ENCODE peak calls at places on chromosome 9, in nine cellular contexts. C is T-cell; Y is WERI-Rb-1; D is activated T-cell treated with anti-CD3 and anti-CD28 coated beads, Interleukin-2, amount 50 U/mL, for 24 hours; G is GM23248; P is spleen; E is NCI-H1436; N is stimulated activated CD8-positive, alpha-beta memory T cell treated with anti-CD3 and anti-CD28 coated beads, Interleukin-4, amount 100 ng/mL, for 1 hour; F is NCI-H524. B is an unnamed sample.
A peak's percentile ranks its signal among the peaks of the same experiment; 100 is the strongest.

GRCh38 chr9:4839470-4839912 is 46.7 kb downstream of the RCL1 start:
- DNase-seq in C (no peak), Y (no peak), D (no peak), G (no peak), P (no peak), E (no peak), N (no peak), F (no peak), B (no peak)

GRCh38 chr9:101513351-101513750 is 20.3 kb upstream of the RNF20 start:
- DNase-seq in C (no peak), Y (no peak), D (no peak), G (no peak), P (no peak), E (no peak), N (no peak), F (no peak), B (no peak)

GRCh38 chr9:137304383-137305059 is 2.5 kb upstream of the NRARP start:
- DNase-seq in C (no peak), Y (peak; percentile 63), D (peak; percentile 42), G (no peak), P (peak; percentile 74), E (no peak), N (no peak), F (peak; percentile 77), B (no peak)

GRCh38 chr9:70291446-70291845 is 32.7 kb downstream of the SMC5 start:
- DNase-seq in C (no peak), Y (no peak), D (no peak), G (no peak), P (no peak), E (no peak), N (no peak), F (no peak), B (no peak)

GRCh38 chr9:35937227-35937626 is 20.7 kb downstream of the OR2S2 start:
- DNase-seq in C (no peak), Y (no peak), D (no peak), G (no peak), P (no peak), E (no peak), N (no peak), F (no peak), B (no peak)

GRCh38 chr9:138043411-138044345 is 166.1 kb downstream of the CACNA1B start:
- DNase-seq in C (no peak), Y (no peak), D (no peak), G (no peak), P (peak; percentile 45), E (no peak), N (no peak), F (no peak), B (peak; percentile 21)

GRCh38 chr9:26210338-26210851 is 532.2 kb upstream of the TUSC1 start:
- DNase-seq in C (no peak), Y (no peak), D (no peak), G (peak; percentile 61), P (no peak), E (no peak), N (no peak), F (no peak), B (peak; percentile 47)

GRCh38 chr9:108703414-108703813 is 152.4 kb downstream of the ACTL7B start:
- DNase-seq in C (no peak), Y (no peak), D (no peak), G (no peak), P (no peak), E (no peak), N (no peak), F (no peak), B (no peak)

GRCh38 chr9:107751522-107752235 is 262.1 kb upstream of the KLF4 start:
- DNase-seq in C (no peak), Y (no peak), D (no peak), G (peak; percentile 86), P (no peak), E (no peak), N (no peak), F (no peak), B (peak; percentile 46)

GRCh38 chr9:113155911-113156559 is 5.2 kb downstream of the SLC31A2 start:
- DNase-seq in C (peak; percentile 53), Y (no peak), D (no peak), G (no peak), P (no peak), E (no peak), N (no peak), F (no peak), B (no peak)

GRCh38 chr9:109012876-109013677 is at the start of gene CTNNAL1:
- DNase-seq in C (peak; percentile 82), Y (peak; percentile 99), D (peak; percentile 88), G (peak; percentile 94), P (peak; percentile 97), E (peak; percentile 87), N (peak; percentile 73), F (peak; percentile 94), B (peak; percentile 92)

GRCh38 chr9:92191801-92192200 is 76.6 kb upstream of the SPTLC1 start:
- DNase-seq in C (no peak), Y (no peak), D (no peak), G (peak; percentile 78), P (no peak), E (no peak), N (no peak), F (no peak), B (no peak)

GRCh38 chr9:37915911-37916470 is 12.1 kb upstream of the SLC25A51 start:
- DNase-seq in C (no peak), Y (no peak), D (no peak), G (no peak), P (peak; percentile 73), E (no peak), N (no peak), F (no peak), B (no peak)

GRCh38 chr9:129624168-129624759 is 1.7 kb upstream of the NTMT1 start:
- DNase-seq in C (peak; percentile 42), Y (peak; percentile 84), D (peak; percentile 83), G (peak; percentile 74), P (no peak), E (peak; percentile 57), N (no peak), F (peak; percentile 70), B (peak; percentile 62)

GRCh38 chr9:35695801-35696420 is 6.2 kb upstream of the TPM2 start:
- DNase-seq in C (no peak), Y (no peak), D (no peak), G (peak; percentile 33), P (peak; percentile 15), E (no peak), N (no peak), F (no peak), B (no peak)

GRCh38 chr9:134695144-134695543 is 53.5 kb downstream of the COL5A1 start:
- DNase-seq in C (no peak), Y (no peak), D (no peak), G (no peak), P (no peak), E (no peak), N (no peak), F (no peak), B (no peak)

GRCh38 chr9:72509635-72510034 is 11.8 kb upstream of the TMC1 start:
- DNase-seq in C (no peak), Y (no peak), D (no peak), G (peak; percentile 74), P (no peak), E (no peak), N (no peak), F (no peak), B (no peak)

GRCh38 chr9:108182950-108183381 is 672.8 kb downstream of the ACTL7B start:
- DNase-seq in C (no peak), Y (no peak), D (no peak), G (peak; percentile 82), P (no peak), E (no peak), N (no peak), F (no peak), B (no peak)

GRCh38 chr9:89740722-89741121 is 135.9 kb downstream of the GADD45G start:
- DNase-seq in C (no peak), Y (no peak), D (no peak), G (no peak), P (peak; percentile 84), E (no peak), N (no peak), F (no peak), B (no peak)

GRCh38 chr9:99040911-99041582 is 63.9 kb upstream of the TGFBR1 start:
- DNase-seq in C (no peak), Y (no peak), D (no peak), G (peak; percentile 91), P (no peak), E (no peak), N (no peak), F (no peak), B (no peak)

GRCh38 chr9:135413461-135413860 is 66.1 kb upstream of the PPP1R26 start:
- DNase-seq in C (no peak), Y (no peak), D (no peak), G (no peak), P (peak; percentile 68), E (no peak), N (no peak), F (no peak), B (no peak)

GRCh38 chr9:35790385-35791291 is 753 bp upstream of the NPR2 start:
- DNase-seq in C (peak; percentile 39), Y (peak; percentile 88), D (peak; percentile 61), G (peak; percentile 91), P (no peak), E (peak; percentile 71), N (peak; percentile 27), F (peak; percentile 94), B (no peak)

GRCh38 chr9:123300554-123300953 is 32.2 kb upstream of the STRBP start:
- DNase-seq in C (no peak), Y (no peak), D (no peak), G (no peak), P (no peak), E (no peak), N (no peak), F (no peak), B (peak; percentile 4)

GRCh38 chr9:5388026-5388806 is 48.5 kb upstream of the RLN1 start:
- DNase-seq in C (no peak), Y (no peak), D (no peak), G (peak; percentile 18), P (no peak), E (no peak), N (no peak), F (no peak), B (no peak)

GRCh38 chr9:5509573-5509972 is 758 bp upstream of the PDCD1LG2 start:
- DNase-seq in C (no peak), Y (no peak), D (no peak), G (peak; percentile 95), P (no peak), E (no peak), N (no peak), F (no peak), B (no peak)

GRCh38 chr9:1580215-1580614 is 434.9 kb upstream of the SMARCA2 start:
- DNase-seq in C (no peak), Y (no peak), D (no peak), G (no peak), P (no peak), E (no peak), N (no peak), F (no peak), B (no peak)

GRCh38 chr9:97895695-97896332 is 26.5 kb downstream of the TRMO start:
- DNase-seq in C (no peak), Y (peak; percentile 64), D (no peak), G (peak; percentile 64), P (no peak), E (no peak), N (no peak), F (peak; percentile 42), B (no peak)

GRCh38 chr9:82354260-82354659 is 365.7 kb downstream of the SPATA31D1 start:
- DNase-seq in C (no peak), Y (no peak), D (no peak), G (peak; percentile 94), P (no peak), E (no peak), N (no peak), F (no peak), B (no peak)

GRCh38 chr9:128908372-128908771 is 12.4 kb upstream of the PHYHD1 start:
- DNase-seq in C (no peak), Y (no peak), D (no peak), G (no peak), P (no peak), E (no peak), N (no peak), F (no peak), B (no peak)

GRCh38 chr9:69433426-69433825 is 108.4 kb downstream of the ENTREP1 start:
- DNase-seq in C (no peak), Y (no peak), D (no peak), G (peak; percentile 56), P (no peak), E (no peak), N (no peak), F (no peak), B (no peak)

GRCh38 chr9:127694890-127695735 is 11.7 kb upstream of the CFAP157 start:
- DNase-seq in C (no peak), Y (no peak), D (no peak), G (peak; percentile 62), P (no peak), E (no peak), N (no peak), F (no peak), B (no peak)